ENCODE peak calls at places on chromosomes 4 and X, in seven cellular contexts. L is neural progenitor cell, N is OCI-LY7, D is left lung, O is astrocyte, Y is body of pancreas, A is SK-N-SH. U is an unnamed sample. For H3K4me1, the result is how much of the 10 kb centered on the place peaks cover.

GRCh38 chr4:128322986-128323385 is 35.4 kb upstream of the PGRMC2 start:
- DNase-seq in L (no peak), N (no peak), D (no peak), O (peak), Y (no peak), A (no peak), U (peak)

GRCh38 chr4:75671802-75672421 is 1.3 kb downstream of the G3BP2 start:
- DNase-seq in L (no peak), N (no peak), D (no peak), O (no peak), Y (no peak), A (no peak), U (no peak)

GRCh38 chr4:123631699-123632098 is 235.1 kb downstream of the SPRY1 start:
- DNase-seq in L (no peak), N (no peak), D (no peak), O (peak), Y (no peak), A (no peak), U (peak)

GRCh38 chr4:158172558-158173258 is at the start of gene GASK1B:
- DNase-seq in L (peak), N (peak), D (no peak), O (peak), Y (peak), A (peak), U (peak)

GRCh38 chrX:149630681-149631292 is 805 bp downstream of the TMEM185A start:
- DNase-seq in L (no peak), N (no peak), D (no peak), O (peak), Y (peak), A (peak), U (peak)

GRCh38 chr4:175411251-175411650 is 400.8 kb downstream of the GPM6A start:
- DNase-seq in L (no peak), N (no peak), D (no peak), O (no peak), Y (no peak), A (no peak), U (no peak)

GRCh38 chrX:114619874-114620273 is 36.0 kb downstream of the HTR2C start:
- DNase-seq in L (no peak), N (no peak), D (no peak), O (no peak), Y (no peak), A (peak), U (no peak)

GRCh38 chr4:1052231-1052671 is 40.8 kb downstream of the FGFRL1 start:
- DNase-seq in L (peak), N (no peak), D (peak), O (no peak), Y (no peak), A (peak), U (no peak)

GRCh38 chrX:109089359-109089758 is 353.0 kb upstream of the IRS4 start:
- DNase-seq in L (no peak), N (no peak), D (no peak), O (no peak), Y (no peak), A (no peak), U (no peak)

GRCh38 chr4:24224446-24224845 is 334.6 kb upstream of the PPARGC1A start:
- DNase-seq in L (no peak), N (no peak), D (no peak), O (no peak), Y (no peak), A (no peak), U (peak)

GRCh38 chr4:78057600-78058560 is 757 bp downstream of the FRAS1 start:
- DNase-seq in L (peak), N (peak), D (peak), O (peak), Y (peak), A (peak), U (peak)

GRCh38 chr4:78058591-78059523 is 1.7 kb downstream of the FRAS1 start:
- DNase-seq in L (peak), N (peak), D (peak), O (peak), Y (peak), A (peak), U (peak)

GRCh38 chr4:78059524-78059889 is 2.4 kb downstream of the FRAS1 start:
- DNase-seq in L (peak), N (peak), D (no peak), O (peak), Y (peak), A (peak), U (peak)

GRCh38 chr4:78061939-78062603 is 4.9 kb downstream of the FRAS1 start:
- DNase-seq in L (no peak), N (no peak), D (no peak), O (no peak), Y (no peak), A (no peak), U (peak)

DNA sequence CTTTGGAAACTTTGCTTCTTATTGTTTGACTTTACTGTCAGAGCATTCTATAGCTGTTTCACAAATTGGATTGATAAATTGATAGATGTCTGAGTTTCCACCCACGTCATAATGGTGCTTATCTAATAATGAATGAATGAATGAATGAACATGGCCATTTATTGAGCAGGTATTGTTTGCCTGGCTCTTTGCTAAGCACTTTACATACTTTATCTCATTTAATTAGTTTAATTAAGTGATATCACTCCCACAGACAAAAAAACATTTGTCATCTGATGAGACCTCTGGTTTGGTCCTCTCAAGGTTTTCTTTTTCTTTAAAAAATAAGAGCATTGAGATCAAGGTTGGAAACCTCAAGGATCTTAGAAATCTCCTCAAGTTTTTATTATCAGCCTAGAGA is 2.8 kb downstream of the FRAS1 start:
- DNase-seq in L (no peak), N (no peak), D (no peak), O (no peak), Y (no peak), A (no peak), U (no peak)
- TF ChIP-seq CTCF in L (no peak), N (no peak), D (no peak), O (no peak), Y (no peak), A (no peak), U (no peak)

GRCh38 chr4:184286346-184286745 is 68.7 kb upstream of the ENPP6 start:
- DNase-seq in L (no peak), N (no peak), D (no peak), O (no peak), Y (no peak), A (no peak), U (no peak)
- H3K4me1 ChIP-seq in L (under half), N (half or more), D (under half), O (under half), Y (under half), A (under half), U (under half)

DNA sequence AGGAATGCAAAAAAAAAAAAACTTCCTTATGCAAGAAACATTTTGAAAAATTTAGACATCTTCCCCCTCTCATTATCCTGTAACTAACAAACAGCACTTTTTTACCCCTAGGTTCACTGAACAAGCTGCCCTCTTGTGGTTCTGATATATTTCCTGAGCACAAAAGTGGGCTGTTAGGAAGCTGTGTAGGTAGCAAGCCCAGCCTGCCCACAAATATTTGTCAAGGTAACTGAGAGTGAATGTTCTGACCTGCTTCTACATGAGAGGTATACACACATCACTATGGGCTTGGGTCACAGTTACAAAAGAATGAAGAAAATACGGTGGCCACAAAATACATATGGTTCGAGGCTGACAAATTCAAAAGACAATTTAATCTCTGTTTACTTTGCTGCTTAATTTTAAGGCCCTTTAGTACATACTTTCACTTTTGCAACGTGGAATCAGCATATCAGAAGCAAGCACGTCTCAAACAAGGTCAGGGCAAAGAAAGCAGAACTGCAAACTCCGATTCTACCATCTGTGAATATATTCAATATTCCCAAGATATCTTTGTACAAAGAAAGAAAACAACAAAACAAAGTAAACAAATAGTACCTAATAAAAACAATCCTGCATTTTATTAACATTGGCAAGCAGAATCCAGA is 78.6 kb downstream of the RBM47 start:
- DNase-seq in L (peak), N (peak), D (no peak), O (peak), Y (peak), A (no peak), U (peak)
- H3K27ac ChIP-seq in L (no peak), N (peak), D (peak), O (no peak), Y (peak), A (peak), U (peak)

GRCh38 chr4:20544645-20545044 is 155.6 kb upstream of the PACRGL start:
- DNase-seq in L (peak), N (peak), D (no peak), O (peak), Y (no peak), A (peak), U (peak)
- TF ChIP-seq CTCF in L (peak), N (peak), D (peak), O (peak), Y (peak), A (peak), U (peak)

DNA sequence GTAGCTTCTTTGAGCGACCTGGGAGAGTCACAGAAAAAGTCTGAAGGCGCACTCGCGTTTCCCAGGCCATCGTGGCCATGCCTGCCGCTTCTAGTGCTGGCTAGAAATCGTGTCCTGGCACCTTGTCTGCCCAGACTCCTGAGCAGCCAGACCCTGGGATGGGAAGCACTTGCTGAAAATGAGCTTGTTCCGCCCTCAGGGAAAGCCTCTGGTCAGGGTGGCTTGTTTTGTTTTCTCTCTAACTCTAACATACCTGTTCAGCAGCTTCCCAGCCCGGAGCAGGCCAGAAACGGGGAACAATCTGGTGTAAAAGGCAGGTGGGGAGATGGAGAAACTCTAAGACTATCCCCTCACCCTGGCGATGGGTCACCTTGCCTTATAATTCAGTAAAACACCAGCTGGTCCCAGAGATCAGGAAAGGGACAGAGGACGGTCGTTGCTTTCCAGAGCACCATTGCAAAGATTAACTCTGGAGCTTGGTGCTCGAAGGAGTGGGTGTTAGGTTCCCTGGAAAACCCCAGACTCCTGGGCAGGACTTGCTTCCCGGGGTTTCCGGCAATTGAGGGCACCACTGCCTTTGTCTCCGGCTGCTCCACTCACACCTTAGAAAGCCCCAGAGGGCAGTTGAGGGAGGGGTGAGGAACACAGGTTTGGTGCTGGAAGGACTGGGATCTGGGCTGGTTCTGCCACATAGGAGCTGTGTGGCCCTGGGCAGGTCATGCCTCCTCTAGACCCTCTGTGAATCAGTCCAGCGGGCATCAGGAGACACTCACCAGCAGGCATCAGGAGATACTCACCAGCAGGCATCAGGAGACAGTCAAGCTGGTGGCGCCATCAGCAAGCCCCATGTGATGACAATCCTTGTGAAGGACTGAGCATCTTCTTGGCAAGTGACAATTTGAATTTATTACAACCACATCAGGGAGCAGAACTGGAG is 4.5 kb upstream of the SH3TC1 start:
- DNase-seq in L (no peak), N (no peak), D (no peak), O (no peak), Y (no peak), A (no peak), U (no peak)
- H3K4me1 ChIP-seq in L (under half), N (under half), D (under half), O (under half), Y (under half), A (under half), U (under half)

DNA sequence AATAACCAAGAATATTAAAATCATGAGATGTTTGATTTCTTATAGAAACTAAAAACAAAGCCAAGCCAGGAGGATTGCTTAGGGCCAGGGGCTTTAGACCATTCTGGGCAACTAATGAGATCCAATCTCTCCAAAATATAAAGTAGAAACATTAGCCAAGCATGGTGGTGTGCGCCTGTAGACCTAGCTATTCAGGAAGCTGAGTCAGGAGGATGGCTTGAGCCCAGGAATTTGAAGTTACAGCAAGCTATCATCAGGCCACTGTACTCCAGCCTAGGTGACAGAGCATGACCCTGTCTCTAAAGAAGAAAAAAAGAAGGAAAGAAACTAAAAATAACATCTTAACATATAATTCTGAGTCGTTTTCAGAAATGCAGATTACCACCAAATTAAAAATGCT is 96.7 kb downstream of the NAF1 start:
- DNase-seq in L (no peak), N (no peak), D (no peak), O (no peak), Y (no peak), A (no peak), U (no peak)
- H3K27ac ChIP-seq in L (no peak), N (no peak), D (no peak), O (no peak), Y (no peak), A (no peak), U (no peak)

DNA sequence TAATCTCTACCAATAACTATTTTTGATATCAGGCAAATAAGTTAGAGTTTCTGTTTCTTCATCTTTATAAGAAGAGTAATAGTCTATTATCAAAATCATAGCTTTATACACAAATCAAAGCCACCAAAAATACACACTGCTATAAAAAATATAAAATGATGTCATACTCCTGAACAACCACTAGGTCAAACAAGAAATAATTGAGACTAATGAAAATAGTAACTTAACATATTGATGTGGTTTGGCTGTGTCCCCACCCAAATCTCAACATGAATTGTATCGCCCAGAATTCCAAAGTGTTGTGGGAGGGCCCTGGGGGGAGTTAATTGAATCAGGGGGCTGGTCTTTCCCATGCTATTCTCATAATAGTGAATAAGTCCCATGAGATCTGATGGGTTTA is 2277.5 kb downstream of the ARAP2 start:
- DNase-seq in L (no peak), N (no peak), D (no peak), O (no peak), Y (no peak), A (no peak), U (no peak)
- TF ChIP-seq CTCF in L (peak), N (no peak), D (no peak), O (no peak), Y (no peak), A (peak), U (no peak)